ENCODE peak calls at places on chromosomes 4 and X, in six cellular contexts. W is AG10803; B is sciatic nerve; E is NCI-H69; R is NB4; O is activated naive CD8-positive, alpha-beta T cell treated with anti-CD3 and anti-CD28 coated beads for 36 hours. P is an unnamed sample.

GRCh38 chr4:174828845-174829701 is at the start of gene GLRA3:
- DNase-seq in O (peak; percentile 14), R (peak; percentile 27), B (peak; percentile 55), E (peak; percentile 98), W (no peak), P (peak; percentile 64)

GRCh38 chr4:171880136-171880535 is 66.9 kb downstream of the GALNTL6 start:
- DNase-seq in W (peak; percentile 90), E (no peak), B (no peak), O (no peak), R (no peak), P (no peak)

GRCh38 chr4:3732076-3733028 is 33.8 kb upstream of the ADRA2C start:
- DNase-seq in R (no peak), O (no peak), W (no peak), E (no peak), B (no peak), P (no peak)

GRCh38 chr4:38815879-38816782 is 11.5 kb upstream of the TLR1 start:
- DNase-seq in W (no peak), R (peak; percentile 78), B (no peak), E (no peak), O (no peak), P (no peak)

GRCh38 chrX:67673741-67674274 is 130.0 kb downstream of the AR start:
- DNase-seq in E (no peak), R (no peak), O (no peak), B (no peak), W (no peak), P (no peak)

GRCh38 chrX:136863826-136864225 is 16.7 kb downstream of the RBMX start:
- DNase-seq in R (no peak), O (no peak), B (no peak), E (no peak), W (no peak), P (no peak)

GRCh38 chr4:3313556-3314228 is 20.9 kb downstream of the RGS12 start:
- DNase-seq in E (no peak), W (no peak), B (peak; percentile 48), R (no peak), O (no peak), P (no peak)

GRCh38 chr4:153488006-153488718 is 22.0 kb downstream of the TMEM131L start:
- DNase-seq in E (peak; percentile 34), B (no peak), R (no peak), W (no peak), O (peak; percentile 85), P (no peak)

GRCh38 chrX:18640686-18641085 is 31.2 kb downstream of the RS1 start:
- DNase-seq in R (no peak), E (peak; percentile 93), O (no peak), W (peak; percentile 1), B (no peak), P (no peak)

GRCh38 chrX:46831620-46832327 is 5.1 kb upstream of the RP2 start:
- DNase-seq in E (no peak), B (no peak), R (no peak), W (peak; percentile 35), O (no peak), P (no peak)

GRCh38 chr4:113222006-113222405 is 172.6 kb downstream of the ANK2 start:
- DNase-seq in W (peak; percentile 46), R (no peak), O (no peak), B (no peak), E (no peak), P (no peak)

GRCh38 chr4:41640905-41641304 is 102.9 kb downstream of the LIMCH1 start:
- DNase-seq in E (no peak), R (no peak), W (no peak), O (no peak), B (no peak), P (no peak)

GRCh38 chrX:18654873-18655836 is 16.8 kb downstream of the RS1 start:
- DNase-seq in O (no peak), E (peak; percentile 95), B (no peak), R (no peak), W (no peak), P (no peak)

GRCh38 chr4:166675411-166675810 is 558.9 kb downstream of the SPOCK3 start:
- DNase-seq in R (no peak), W (no peak), B (peak; percentile 45), E (no peak), O (no peak), P (no peak)

GRCh38 chr4:138035781-138036258 is 206.3 kb downstream of the SLC7A11 start:
- DNase-seq in E (peak; percentile 64), W (peak; percentile 73), R (peak; percentile 75), O (no peak), B (no peak), P (no peak)

GRCh38 chrX:73944582-73944947 is 359.4 kb upstream of the ZCCHC13 start:
- DNase-seq in W (no peak), E (peak; percentile 27), B (no peak), O (no peak), R (no peak), P (no peak)

GRCh38 chr4:137981277-137981676 is 260.9 kb downstream of the SLC7A11 start:
- DNase-seq in E (no peak), W (peak; percentile 35), O (no peak), R (peak; percentile 8), B (no peak), P (no peak)

GRCh38 chr4:188986271-188986689 is 847.0 kb downstream of the TRIML1 start:
- DNase-seq in W (peak; percentile 23), R (no peak), O (no peak), B (no peak), E (peak; percentile 88), P (no peak)

GRCh38 chr4:8402181-8402597 is 38.3 kb downstream of the ACOX3 start:
- DNase-seq in W (no peak), E (no peak), B (no peak), R (peak; percentile 36), O (no peak), P (no peak)

GRCh38 chrX:123803331-123803983 is 56.4 kb upstream of the XIAP start:
- DNase-seq in O (peak; percentile 10), W (peak; percentile 69), R (peak; percentile 65), B (no peak), E (peak; percentile 94), P (no peak)

GRCh38 chr4:3317011-3317655 is 24.3 kb downstream of the RGS12 start:
- DNase-seq in O (no peak), E (no peak), R (no peak), B (peak; percentile 53), W (no peak), P (no peak)

GRCh38 chrX:12360389-12360788 is 222.1 kb downstream of the FRMPD4 start:
- DNase-seq in O (no peak), W (peak; percentile 58), B (no peak), E (no peak), R (no peak), P (no peak)